ENCODE peak calls at places on chromosomes 11 and 22, in seven cellular contexts. B is stomach, Z is lower lobe of right lung, M is astrocyte of the spinal cord, G is adrenal gland, J is colonic mucosa, R is heart right ventricle. P is an unnamed sample.

GRCh38 chr22:44143117-44143495 is 37.6 kb upstream of the PARVG start:
- DNase-seq in B (no peak), Z (no peak), M (no peak), G (no peak), J (no peak), R (no peak), P (no peak)

GRCh38 chr22:24514241-24515024 is 19.3 kb downstream of the UPB1 start:
- DNase-seq in B (peak), Z (no peak), M (no peak), G (no peak), J (peak), R (no peak), P (no peak)

GRCh38 chr22:43541462-43542407 is 129.9 kb downstream of the MPPED1 start:
- DNase-seq in B (no peak), Z (no peak), M (no peak), G (no peak), J (no peak), R (no peak), P (no peak)

GRCh38 chr11:94795799-94796580 is 27.8 kb downstream of the AMOTL1 start:
- DNase-seq in B (no peak), Z (no peak), M (no peak), G (no peak), J (no peak), R (no peak), P (no peak)

GRCh38 chr11:78187366-78188011 is 937 bp downstream of the KCTD21 start:
- DNase-seq in B (no peak), Z (no peak), M (no peak), G (peak), J (no peak), R (no peak), P (no peak)

GRCh38 chr11:57776101-57776511 is 14.5 kb downstream of the CTNND1 start:
- DNase-seq in B (no peak), Z (peak), M (peak), G (no peak), J (no peak), R (peak), P (peak)

GRCh38 chr11:18491924-18492323 is 34.8 kb downstream of the TSG101 start:
- DNase-seq in B (no peak), Z (no peak), M (peak), G (no peak), J (no peak), R (no peak), P (no peak)

GRCh38 chr22:49662681-49663080 is 165.0 kb downstream of the BRD1 start:
- DNase-seq in B (no peak), Z (peak), M (no peak), G (no peak), J (no peak), R (no peak), P (no peak)

GRCh38 chr11:108588287-108588686 is 5.3 kb downstream of the EXPH5 start:
- DNase-seq in B (no peak), Z (no peak), M (no peak), G (no peak), J (no peak), R (no peak), P (no peak)

GRCh38 chr11:119742263-119742861 is 13.4 kb upstream of the NECTIN1 start:
- DNase-seq in B (no peak), Z (no peak), M (no peak), G (no peak), J (peak), R (no peak), P (no peak)

GRCh38 chr11:16923987-16924386 is 90.2 kb downstream of the PLEKHA7 start:
- DNase-seq in B (peak), Z (no peak), M (no peak), G (no peak), J (peak), R (no peak), P (no peak)

GRCh38 chr11:104163100-104164027 is 583 bp downstream of the PDGFD start:
- DNase-seq in B (peak), Z (no peak), M (peak), G (peak), J (peak), R (peak), P (no peak)

GRCh38 chr22:17769013-17769715 is 5.1 kb downstream of the BID start:
- DNase-seq in B (no peak), Z (peak), M (no peak), G (no peak), J (no peak), R (no peak), P (no peak)

GRCh38 chr22:50481440-50482106 is at the start of gene ADM2:
- DNase-seq in B (peak), Z (peak), M (no peak), G (no peak), J (peak), R (no peak), P (peak)

GRCh38 chr11:85595285-85595884 is 31.8 kb downstream of the DLG2 start:
- DNase-seq in B (no peak), Z (no peak), M (peak), G (no peak), J (no peak), R (no peak), P (peak)

GRCh38 chr11:97607301-97608000 is 1217.6 kb downstream of the JRKL start:
- DNase-seq in B (no peak), Z (no peak), M (no peak), G (no peak), J (no peak), R (no peak), P (peak)

GRCh38 chr11:92528051-92528450 is 303.4 kb downstream of the FAT3 start:
- DNase-seq in B (no peak), Z (no peak), M (peak), G (no peak), J (no peak), R (no peak), P (peak)

GRCh38 chr22:45554040-45554406 is 51.3 kb downstream of the FBLN1 start:
- DNase-seq in B (no peak), Z (no peak), M (no peak), G (peak), J (no peak), R (no peak), P (no peak)

GRCh38 chr22:46660604-46661201 is 40.5 kb downstream of the GRAMD4 start:
- DNase-seq in B (peak), Z (no peak), M (no peak), G (peak), J (peak), R (no peak), P (no peak)

GRCh38 chr11:20669833-20670684 is 673 bp downstream of the NELL1 start:
- DNase-seq in B (no peak), Z (no peak), M (no peak), G (no peak), J (no peak), R (no peak), P (no peak)

GRCh38 chr11:102260241-102260640 is 57.0 kb upstream of the BIRC3 start:
- DNase-seq in B (no peak), Z (no peak), M (peak), G (no peak), J (no peak), R (no peak), P (no peak)

GRCh38 chr22:23754220-23754919 is at the start of gene VPREB3:
- DNase-seq in B (no peak), Z (no peak), M (no peak), G (no peak), J (no peak), R (no peak), P (no peak)

GRCh38 chr11:132972565-132972964 is 559.7 kb downstream of the OPCML start:
- DNase-seq in B (no peak), Z (no peak), M (no peak), G (no peak), J (no peak), R (no peak), P (no peak)

GRCh38 chr11:46389450-46390330 is 1.9 kb downstream of the CHRM4 start:
- DNase-seq in B (peak), Z (peak), M (peak), G (peak), J (peak), R (peak), P (peak)

GRCh38 chr11:106160494-106160893 is 83.0 kb downstream of the AASDHPPT start:
- DNase-seq in B (no peak), Z (no peak), M (no peak), G (no peak), J (no peak), R (no peak), P (peak)

GRCh38 chr11:125519865-125520834 is 24.1 kb upstream of the FEZ1 start:
- DNase-seq in B (no peak), Z (no peak), M (no peak), G (no peak), J (no peak), R (no peak), P (no peak)

GRCh38 chr11:69450857-69451220 is 30.6 kb upstream of the LINC01488 start:
- DNase-seq in B (no peak), Z (no peak), M (no peak), G (no peak), J (no peak), R (no peak), P (no peak)

GRCh38 chr11:77214557-77214956 is 86.5 kb downstream of the MYO7A start:
- DNase-seq in B (no peak), Z (no peak), M (no peak), G (no peak), J (no peak), R (no peak), P (no peak)

GRCh38 chr11:73866095-73866579 is 10.5 kb downstream of the COA4 start:
- DNase-seq in B (no peak), Z (no peak), M (peak), G (peak), J (no peak), R (no peak), P (peak)

GRCh38 chr11:4118107-4118506 is 23.5 kb downstream of the RRM1 start:
- DNase-seq in B (no peak), Z (no peak), M (peak), G (no peak), J (no peak), R (no peak), P (peak)

GRCh38 chr11:93741882-93742226 is 382 bp downstream of the C11orf54 start:
- DNase-seq in B (peak), Z (no peak), M (no peak), G (peak), J (peak), R (peak), P (peak)

GRCh38 chr11:62147545-62147944 is 23.7 kb downstream of the INCENP start:
- DNase-seq in B (peak), Z (peak), M (no peak), G (no peak), J (no peak), R (no peak), P (no peak)
- TF ChIP-seq CTCF in B (no peak), Z (no peak), M (no peak), G (no peak), J (no peak), R (no peak), P (no peak)

GRCh38 chr11:130121430-130121978 is 38.1 kb upstream of the ST14 start:
- DNase-seq in B (no peak), Z (no peak), M (peak), G (no peak), J (no peak), R (no peak), P (peak)

GRCh38 chr11:130115218-130115617 is 44.4 kb upstream of the ST14 start:
- DNase-seq in B (no peak), Z (no peak), M (peak), G (peak), J (no peak), R (no peak), P (peak)

GRCh38 chr11:130120045-130120444 is 39.5 kb upstream of the ST14 start:
- DNase-seq in B (no peak), Z (no peak), M (no peak), G (no peak), J (no peak), R (no peak), P (no peak)

GRCh38 chr11:130118636-130119387 is 40.8 kb upstream of the ST14 start:
- DNase-seq in B (no peak), Z (no peak), M (no peak), G (no peak), J (no peak), R (no peak), P (no peak)

GRCh38 chr11:130118165-130118564 is 41.4 kb upstream of the ST14 start:
- DNase-seq in B (no peak), Z (no peak), M (no peak), G (no peak), J (no peak), R (no peak), P (no peak)
- H3K4me3 ChIP-seq in B (no peak), Z (no peak), M (no peak), G (no peak), J (no peak), R (no peak), P (no peak)

DNA sequence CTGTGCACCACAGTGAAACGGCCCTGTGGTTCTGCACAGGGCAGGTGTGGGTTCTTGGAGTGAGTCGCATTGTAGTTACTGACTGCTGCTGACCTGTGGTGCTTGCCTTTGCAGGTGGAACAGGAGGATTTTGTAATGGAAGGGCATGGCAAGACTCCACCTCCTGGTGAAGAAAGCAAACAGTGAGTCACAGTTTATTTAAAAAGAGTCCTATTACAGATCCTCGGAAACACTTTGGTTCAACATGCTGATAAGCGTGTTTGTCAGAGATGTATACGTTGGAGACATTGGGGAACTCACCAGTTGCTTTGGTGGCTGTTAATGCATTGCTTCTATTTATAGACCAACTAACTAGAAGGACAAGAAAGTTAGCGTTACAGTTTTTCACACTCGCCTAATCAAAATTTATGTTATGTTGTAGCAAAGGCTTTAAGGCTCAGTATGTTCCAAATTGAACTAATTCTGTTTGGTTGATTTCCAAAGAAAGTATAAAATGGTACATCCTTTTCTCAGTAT is 21.7 kb upstream of the TNRC6B start:
- DNase-seq in B (peak), Z (no peak), M (peak), G (peak), J (peak), R (no peak), P (peak)
- TF ChIP-seq CTCF in B (no peak), Z (peak), M (peak), G (peak), J (peak), R (peak), P (peak)

GRCh38 chr11:115480611-115481010 is 23.6 kb downstream of the CADM1 start:
- DNase-seq in B (no peak), Z (no peak), M (no peak), G (no peak), J (no peak), R (no peak), P (no peak)
- H3K4me3 ChIP-seq in B (no peak), Z (no peak), M (no peak), G (no peak), J (no peak), R (no peak), P (no peak)

DNA sequence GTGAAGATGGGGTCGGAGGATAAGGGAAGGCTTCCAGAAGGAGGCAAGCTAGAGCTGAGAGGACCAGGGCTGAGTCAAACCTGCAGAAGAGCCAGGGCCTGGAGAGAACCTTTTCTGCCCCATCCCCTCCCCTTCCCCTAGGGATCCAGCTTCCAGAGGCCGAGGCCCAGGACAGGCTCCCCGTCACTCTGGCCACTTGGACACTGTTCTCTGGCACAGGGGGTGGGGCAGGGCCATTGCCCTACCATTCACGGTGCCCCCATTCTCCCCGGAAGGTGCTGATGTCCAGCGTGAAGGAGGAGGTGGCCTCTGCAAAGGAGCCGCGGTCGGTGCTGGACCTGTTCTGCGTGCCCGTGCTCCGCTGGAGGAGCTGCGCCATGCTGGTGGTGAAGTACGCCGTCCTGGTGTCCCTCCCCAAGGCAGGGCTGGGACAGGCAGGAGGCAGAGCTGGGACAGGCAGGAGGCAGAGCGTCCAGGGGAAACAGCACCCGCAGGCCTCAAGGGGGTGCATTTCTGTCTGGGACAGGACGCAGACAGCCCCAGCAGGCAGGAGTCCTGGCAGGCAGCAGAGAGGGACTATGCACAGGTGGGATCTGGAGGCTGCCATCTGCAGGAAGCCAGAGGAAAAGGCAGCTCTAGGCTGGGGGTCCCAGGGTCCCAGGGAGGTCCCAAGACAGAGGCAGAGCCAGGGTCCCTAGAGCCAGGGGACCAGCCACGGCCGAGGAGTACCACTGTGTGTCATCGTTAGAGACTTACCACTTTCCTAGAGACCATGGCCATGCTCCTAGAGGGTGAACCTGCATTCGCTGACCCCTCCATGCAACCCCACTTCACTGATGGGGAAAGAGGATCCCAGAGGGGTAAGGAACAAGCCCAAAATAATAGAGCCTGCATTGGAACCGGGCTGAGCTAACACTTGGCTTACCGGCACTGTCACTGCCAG is 25.8 kb upstream of the SLC22A12 start:
- DNase-seq in B (no peak), Z (peak), M (no peak), G (no peak), J (no peak), R (no peak), P (no peak)
- TF ChIP-seq CTCF in B (no peak), Z (no peak), M (peak), G (no peak), J (no peak), R (no peak), P (no peak)

DNA sequence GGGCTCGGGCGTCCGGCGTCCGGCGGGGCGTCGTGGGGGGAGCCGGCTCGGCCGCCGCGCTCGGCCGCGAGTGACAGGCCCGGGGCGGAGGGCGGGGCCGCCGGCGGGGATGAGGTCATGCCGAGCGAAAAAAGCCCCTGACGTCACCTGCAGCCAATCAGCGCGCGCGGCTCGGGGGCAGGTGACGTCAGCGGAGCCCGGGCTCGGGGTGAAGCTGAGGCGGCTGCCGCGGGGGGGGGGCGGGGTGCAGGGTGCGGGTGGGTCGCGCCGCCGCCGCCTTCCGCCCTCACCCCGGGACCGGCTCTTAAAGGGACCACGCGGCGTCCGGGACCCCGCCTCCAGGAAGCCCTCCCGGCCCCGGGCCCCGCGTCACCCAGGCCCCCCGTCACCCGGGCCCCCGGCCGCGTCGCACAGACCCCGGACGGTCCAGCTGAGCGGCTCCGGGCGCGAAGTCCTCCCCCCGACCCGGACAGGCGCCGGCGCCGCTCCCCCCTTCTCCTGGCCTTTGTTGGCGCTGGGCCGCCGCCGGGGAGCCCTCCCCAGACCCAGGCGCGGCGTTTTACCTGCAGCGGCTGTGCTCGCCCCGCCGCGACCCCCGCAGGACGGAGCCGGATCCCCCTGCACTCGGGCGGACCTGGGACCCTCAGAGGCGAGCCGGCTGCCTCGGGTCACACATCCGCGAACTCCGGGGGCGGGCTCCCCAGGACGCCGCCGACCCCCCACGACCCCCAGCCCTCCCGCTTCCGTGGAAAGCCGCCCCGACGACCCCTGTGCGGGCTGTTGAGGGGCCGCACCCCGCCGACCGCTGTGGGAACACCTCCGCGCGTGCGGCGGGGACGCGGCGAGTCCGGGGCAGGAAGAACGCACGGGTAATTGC is at the start of gene DUSP8:
- DNase-seq in B (peak), Z (peak), M (peak), G (peak), J (peak), R (peak), P (peak)
- H3K4me3 ChIP-seq in B (peak), Z (peak), M (peak), G (no peak), J (peak), R (peak), P (peak)

GRCh38 chr22:29603358-29604191 is at the start of gene NF2:
- DNase-seq in B (peak), Z (peak), M (peak), G (peak), J (peak), R (peak), P (peak)
- TF ChIP-seq CTCF in B (no peak), Z (no peak), M (no peak), G (no peak), J (no peak), R (peak), P (no peak)

P was measured in fibroblast of villous mesenchyme.